ENCODE peak calls at places on chromosomes 5 and 9, in nine cellular contexts. V is fibroblast of lung; H is tibial nerve; L is CD8-positive, alpha-beta T cell; Q is GM23338; C is heart right ventricle; F is body of pancreas; K is LNCaP clone FGC; W is astrocyte of the spinal cord. S is an unnamed sample.

GRCh38 chr9:21607576-21607975 is 125.5 kb upstream of the IFNE start:
- DNase-seq in W (no peak), V (peak), C (no peak), K (no peak), H (no peak), F (no peak), Q (no peak), L (no peak), S (no peak)

GRCh38 chr9:72412483-72413040 is 47.6 kb upstream of the ZFAND5 start:
- DNase-seq in H (no peak), C (no peak), W (no peak), F (no peak), K (no peak), Q (no peak), L (no peak), V (no peak), S (no peak)

GRCh38 chr9:86828631-86829030 is 118.7 kb downstream of the GAS1 start:
- DNase-seq in C (no peak), F (no peak), W (no peak), H (no peak), V (no peak), K (no peak), Q (no peak), L (no peak), S (no peak)

GRCh38 chr9:134223601-134224122 is 59.3 kb upstream of the RNU6ATAC start:
- DNase-seq in C (peak), W (no peak), F (no peak), H (no peak), L (no peak), V (no peak), Q (no peak), K (no peak), S (no peak)

GRCh38 chr9:131744171-131744714 is 4.4 kb upstream of the RAPGEF1 start:
- DNase-seq in F (peak), K (no peak), C (no peak), V (peak), W (no peak), L (peak), H (no peak), Q (no peak), S (no peak)

GRCh38 chr9:12875216-12875615 is 100.4 kb downstream of the LURAP1L start:
- DNase-seq in L (no peak), H (no peak), Q (no peak), V (peak), W (no peak), F (no peak), K (no peak), C (no peak), S (peak)

GRCh38 chr5:58407042-58407709 is 52.7 kb downstream of the PLK2 start:
- DNase-seq in C (no peak), H (no peak), K (no peak), L (no peak), W (peak), V (peak), F (no peak), Q (peak), S (peak)

GRCh38 chr9:72396247-72397091 is 31.5 kb upstream of the ZFAND5 start:
- DNase-seq in L (no peak), W (peak), F (peak), H (no peak), V (peak), K (peak), C (no peak), Q (no peak), S (peak)

GRCh38 chr5:16679863-16680262 is 63.1 kb upstream of the RETREG1 start:
- DNase-seq in W (no peak), V (no peak), F (no peak), H (no peak), L (no peak), Q (peak), C (no peak), K (no peak), S (no peak)

GRCh38 chr5:170333161-170333909 is 35.8 kb upstream of the LCP2 start:
- DNase-seq in L (peak), C (no peak), H (no peak), F (peak), V (no peak), K (no peak), Q (peak), W (peak), S (no peak)

GRCh38 chr5:157370967-157371366 is 89.0 kb upstream of the NIPAL4 start:
- DNase-seq in K (no peak), H (no peak), L (no peak), W (peak), V (peak), C (no peak), Q (peak), F (no peak), S (no peak)

GRCh38 chr9:126166866-126167265 is 159.8 kb upstream of the MVB12B start:
- DNase-seq in F (no peak), K (no peak), H (no peak), Q (no peak), L (no peak), C (no peak), W (no peak), V (no peak), S (no peak)

GRCh38 chr5:13944564-13945195 is at the start of gene DNAH5:
- DNase-seq in F (no peak), K (peak), W (peak), Q (no peak), H (no peak), L (no peak), C (no peak), V (peak), S (no peak)

GRCh38 chr9:110065527-110065926 is 142.4 kb downstream of the C9orf152 start:
- DNase-seq in K (no peak), L (no peak), H (no peak), W (no peak), Q (no peak), V (no peak), C (no peak), F (peak), S (peak)

GRCh38 chr9:135068776-135069415 is 18.6 kb upstream of the OLFM1 start:
- DNase-seq in H (no peak), C (no peak), K (no peak), V (no peak), Q (no peak), L (no peak), W (no peak), F (no peak), S (no peak)

GRCh38 chr5:116135344-116135743 is 50.5 kb downstream of the COMMD10 start:
- DNase-seq in V (no peak), W (no peak), Q (no peak), K (no peak), H (no peak), F (no peak), L (no peak), C (no peak), S (no peak)

GRCh38 chr5:171639236-171639635 is 146.4 kb upstream of the SMIM23 start:
- DNase-seq in Q (no peak), H (no peak), L (no peak), K (no peak), V (no peak), C (no peak), F (no peak), W (no peak), S (no peak)

GRCh38 chr5:96876292-96876850 is at the start of gene ERAP2:
- DNase-seq in H (no peak), K (no peak), V (peak), Q (peak), W (peak), F (no peak), C (no peak), L (no peak), S (peak)

GRCh38 chr5:7754997-7755596 is 95.8 kb downstream of the CFAP90 start:
- DNase-seq in W (peak), L (no peak), K (no peak), Q (peak), H (no peak), C (peak), V (peak), F (peak), S (peak)

GRCh38 chr5:60350794-60351193 is 349.2 kb downstream of the DEPDC1B start:
- DNase-seq in Q (no peak), W (no peak), F (peak), K (no peak), C (no peak), H (no peak), L (no peak), V (no peak), S (no peak)

GRCh38 chr9:109062543-109062942 is 49.2 kb upstream of the CTNNAL1 start:
- DNase-seq in H (no peak), Q (no peak), K (peak), C (no peak), W (no peak), L (no peak), V (no peak), F (no peak), S (no peak)

GRCh38 chr5:128254789-128255188 is 171.2 kb downstream of the SLC12A2 start:
- DNase-seq in V (peak), F (no peak), C (no peak), Q (no peak), K (peak), L (no peak), H (no peak), W (peak), S (peak)

GRCh38 chr5:39005566-39006232 is 68.5 kb downstream of the RICTOR start:
- DNase-seq in W (no peak), L (no peak), K (no peak), V (no peak), F (peak), C (no peak), H (no peak), Q (peak), S (peak)

GRCh38 chr5:88956416-88956815 is 73.4 kb upstream of the MEF2C start:
- DNase-seq in L (no peak), W (no peak), K (no peak), C (no peak), F (no peak), H (no peak), Q (no peak), V (peak), S (no peak)

GRCh38 chr5:129767927-129768380 is 20.1 kb downstream of the MINAR2 start:
- DNase-seq in V (peak), C (no peak), K (peak), Q (peak), F (peak), W (peak), H (peak), L (peak), S (peak)

GRCh38 chr9:113998529-113999255 is 79.4 kb downstream of the AMBP start:
- DNase-seq in K (no peak), F (no peak), V (no peak), L (no peak), C (no peak), W (no peak), H (peak), Q (peak), S (peak)

GRCh38 chr9:5799314-5799713 is 33.6 kb downstream of the ERMP1 start:
- DNase-seq in V (peak), C (no peak), K (peak), L (no peak), Q (peak), W (peak), F (peak), H (peak), S (peak)
- H3K4me3 ChIP-seq in V (peak), C (no peak), K (peak), L (no peak), Q (no peak), W (no peak), F (no peak), H (no peak), S (peak)

GRCh38 chr5:35205186-35205585 is 25.1 kb downstream of the PRLR start:
- DNase-seq in H (no peak), V (no peak), W (no peak), Q (no peak), C (no peak), F (no peak), K (no peak), L (no peak), S (peak)
- TF ChIP-seq CTCF in H (no peak), V (no peak), W (no peak), Q (no peak), C (no peak), F (no peak), K (no peak), L (no peak), S (no peak)

DNA sequence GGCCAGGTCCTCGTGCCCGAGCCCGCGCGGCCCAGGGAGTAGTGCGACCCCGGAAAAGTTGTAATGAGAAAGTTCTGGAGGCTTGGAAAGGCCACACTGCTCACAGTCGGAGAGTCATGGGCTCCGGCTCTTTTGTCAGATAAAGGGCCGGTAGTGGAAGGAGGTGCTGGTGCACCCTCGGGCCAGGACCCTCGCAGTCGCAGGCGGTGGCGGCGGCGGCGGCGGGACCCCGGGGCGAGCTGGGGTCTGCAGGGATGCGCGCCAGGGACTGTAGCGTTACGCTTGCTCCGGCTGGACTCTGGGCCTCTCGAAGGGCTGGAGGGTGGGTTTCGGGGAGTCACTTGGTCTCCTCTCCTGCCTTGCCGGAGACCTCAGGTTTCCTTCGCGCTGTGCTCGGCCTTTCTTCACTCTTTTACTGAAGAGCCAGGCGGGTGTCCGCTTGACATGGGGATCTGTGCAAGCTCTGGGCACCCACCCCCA is 1.5 kb downstream of the RORB start:
- DNase-seq in K (no peak), Q (peak), V (peak), H (no peak), F (no peak), L (no peak), C (peak), W (no peak), S (no peak)
- H3K4me3 ChIP-seq in K (no peak), Q (peak), V (no peak), H (peak), F (peak), L (peak), C (peak), W (peak), S (peak)

GRCh38 chr9:129319938-129320481 is 141.9 kb upstream of the IER5L start:
- DNase-seq in F (no peak), V (no peak), C (no peak), K (no peak), Q (peak), L (no peak), H (peak), W (no peak), S (no peak)

GRCh38 chr9:129322022-129322621 is 144.1 kb upstream of the IER5L start:
- DNase-seq in H (no peak), L (no peak), F (no peak), C (no peak), W (no peak), Q (no peak), V (no peak), K (no peak), S (no peak)

GRCh38 chr9:129319076-129319937 is 141.2 kb upstream of the IER5L start:
- DNase-seq in C (no peak), V (no peak), Q (no peak), W (no peak), L (no peak), K (no peak), F (no peak), H (no peak), S (no peak)

GRCh38 chr9:129321511-129322021 is 143.5 kb upstream of the IER5L start:
- DNase-seq in C (no peak), V (no peak), H (no peak), F (no peak), W (no peak), Q (no peak), K (no peak), L (no peak), S (no peak)

GRCh38 chr9:129320575-129321311 is 142.7 kb upstream of the IER5L start:
- DNase-seq in L (peak), K (peak), Q (peak), V (peak), C (peak), W (peak), F (peak), H (peak), S (peak)
- TF ChIP-seq CTCF in L (peak), K (peak), Q (no peak), V (no peak), C (peak), W (no peak), F (no peak), H (peak), S (peak)

GRCh38 chr5:102866315-102866693 is 111.2 kb downstream of the PAM start:
- DNase-seq in F (no peak), K (no peak), Q (no peak), H (no peak), L (no peak), W (peak), C (no peak), V (no peak), S (peak)
- H3K4me3 ChIP-seq in F (peak), K (peak), Q (peak), H (peak), L (peak), W (peak), C (peak), V (peak), S (peak)

DNA sequence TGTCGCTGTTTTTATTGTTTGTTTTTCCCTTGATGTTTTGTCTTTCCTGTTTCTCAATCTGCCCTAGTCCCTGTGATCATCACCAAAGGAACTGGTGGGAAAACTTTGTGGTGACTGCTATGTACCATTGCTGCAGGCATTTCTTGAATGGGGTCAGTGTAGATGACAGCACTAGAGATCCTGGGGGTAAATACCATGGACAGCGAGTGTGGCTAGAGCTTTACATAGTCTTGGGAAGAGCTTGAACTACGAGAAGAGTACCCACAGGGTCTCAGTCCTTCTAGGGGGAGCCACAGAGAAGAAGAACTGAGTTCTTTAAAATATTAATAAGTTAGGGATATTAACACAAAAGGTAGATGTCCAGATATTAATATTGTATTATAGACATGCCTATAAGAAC is 138.8 kb downstream of the PAM start:
- DNase-seq in V (no peak), H (no peak), Q (peak), C (no peak), F (no peak), K (no peak), W (no peak), L (no peak), S (no peak)
- TF ChIP-seq CTCF in V (no peak), H (no peak), Q (no peak), C (no peak), F (no peak), K (no peak), W (no peak), L (no peak), S (no peak)

GRCh38 chr5:133030343-133031005 is 4.1 kb upstream of the ZCCHC10 start:
- DNase-seq in L (no peak), K (no peak), H (no peak), C (no peak), F (no peak), Q (no peak), V (no peak), W (no peak), S (no peak)
- H3K4me3 ChIP-seq in L (no peak), K (no peak), H (no peak), C (no peak), F (no peak), Q (no peak), V (no peak), W (no peak), S (no peak)

DNA sequence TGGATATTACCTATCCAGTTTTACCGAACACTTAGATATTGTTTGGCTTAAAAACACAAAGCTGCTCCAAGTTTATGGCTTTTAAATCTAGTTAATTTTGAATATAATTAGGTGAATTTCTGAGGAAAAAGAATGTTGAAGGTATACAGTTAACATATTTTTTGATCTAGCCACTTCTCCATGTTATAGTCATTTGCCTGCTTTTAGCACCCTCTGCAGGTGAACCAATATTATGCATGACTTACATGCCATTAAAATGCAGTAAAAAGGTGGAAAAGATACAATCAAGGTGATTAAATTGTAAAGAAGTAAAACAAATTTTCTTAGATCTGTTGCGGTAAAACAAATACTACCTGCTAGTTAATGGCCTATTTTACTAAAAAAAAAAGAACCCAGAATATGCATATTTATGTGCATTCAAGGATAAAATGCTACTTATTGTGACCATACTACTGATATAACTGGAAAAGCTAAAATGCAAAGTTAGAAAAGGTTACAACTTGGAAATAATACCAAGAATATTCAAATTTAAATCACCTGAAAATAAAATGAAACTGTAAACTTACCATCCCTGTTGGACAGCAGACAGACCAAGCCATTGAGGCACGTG is 132.1 kb downstream of the AP3B1 start:
- DNase-seq in W (peak), L (no peak), K (peak), F (no peak), C (no peak), Q (peak), V (peak), H (no peak), S (peak)
- TF ChIP-seq CTCF in W (peak), L (no peak), K (peak), F (no peak), C (peak), Q (peak), V (peak), H (no peak), S (peak)

GRCh38 chr5:159100022-159100927 is 559 bp upstream of the EBF1 start:
- DNase-seq in W (peak), L (peak), K (peak), C (peak), Q (peak), F (peak), H (peak), V (peak), S (peak)
- H3K4me3 ChIP-seq in W (peak), L (peak), K (no peak), C (peak), Q (peak), F (no peak), H (peak), V (peak), S (peak)

GRCh38 chr5:9513825-9514224 is 32.0 kb downstream of the SEMA5A start:
- DNase-seq in W (peak), V (no peak), F (no peak), C (no peak), Q (peak), H (no peak), L (no peak), K (no peak), S (peak)
- TF ChIP-seq CTCF in W (peak), V (peak), F (no peak), C (peak), Q (peak), H (peak), L (no peak), K (peak), S (peak)